ENCODE peak calls at places on chromosomes 4 and X, in five cellular contexts. D is tibial nerve, H is stomach, E is H1, S is transverse colon. R is an unnamed sample.

GRCh38 chrX:40167240-40168182 is 69.8 kb upstream of the BCOR start:
- DNase-seq in D (no peak), S (peak), H (no peak), E (no peak), R (peak)

GRCh38 chrX:95629737-95630136 is 1054.9 kb upstream of the DIAPH2 start:
- DNase-seq in S (no peak), D (no peak), H (no peak), E (no peak), R (no peak)

GRCh38 chrX:49029876-49030275 is 13.3 kb downstream of the TFE3 start:
- DNase-seq in S (peak), H (no peak), D (no peak), E (no peak), R (no peak)

GRCh38 chrX:6448003-6448402 is 86.9 kb downstream of the VCX3A start:
- DNase-seq in H (peak), E (no peak), D (no peak), S (no peak), R (no peak)

GRCh38 chrX:20989361-20989760 is 384.9 kb upstream of the CNKSR2 start:
- DNase-seq in H (no peak), E (no peak), S (no peak), D (no peak), R (no peak)

GRCh38 chrX:48003367-48003757 is 427 bp downstream of the ZNF182 start:
- DNase-seq in E (no peak), D (no peak), H (no peak), S (peak), R (no peak)

GRCh38 chr4:109184421-109184956 is 118.0 kb downstream of the COL25A1 start:
- DNase-seq in S (no peak), D (peak), H (no peak), E (no peak), R (no peak)

GRCh38 chr4:68948044-68948743 is 3.4 kb downstream of the UGT2A3 start:
- DNase-seq in E (no peak), H (no peak), D (no peak), S (no peak), R (no peak)

GRCh38 chr4:165971941-165972340 is 98.9 kb downstream of the TLL1 start:
- DNase-seq in S (no peak), D (no peak), H (no peak), E (no peak), R (no peak)

GRCh38 chrX:56812515-56813105 is 83.6 kb downstream of the NBDY start:
- DNase-seq in D (no peak), H (no peak), S (no peak), E (no peak), R (no peak)

GRCh38 chr4:30429813-30430466 is 290.2 kb upstream of the PCDH7 start:
- DNase-seq in S (no peak), E (no peak), H (no peak), D (no peak), R (no peak)

GRCh38 chr4:144355809-144356757 is 215.6 kb upstream of the GYPA start:
- DNase-seq in S (peak), H (no peak), D (peak), E (no peak), R (no peak)

GRCh38 chr4:147599764-147600163 is 17.4 kb upstream of the TMEM184C start:
- DNase-seq in D (no peak), E (no peak), S (no peak), H (no peak), R (no peak)

GRCh38 chr4:42452823-42453222 is 55.5 kb downstream of the SHISA3 start:
- DNase-seq in H (no peak), E (no peak), D (no peak), S (no peak), R (no peak)

GRCh38 chr4:55397024-55397520 is 1.3 kb downstream of the TMEM165 start:
- DNase-seq in E (no peak), H (no peak), S (no peak), D (no peak), R (peak)

GRCh38 chr4:78622253-78622979 is 70.8 kb downstream of the ANXA3 start:
- DNase-seq in H (no peak), D (no peak), E (no peak), S (peak), R (no peak)

GRCh38 chr4:99061048-99061447 is 27.5 kb downstream of the ADH5 start:
- DNase-seq in E (no peak), D (no peak), S (no peak), H (no peak), R (no peak)

GRCh38 chr4:55411621-55412020 is 15.9 kb downstream of the TMEM165 start:
- DNase-seq in H (no peak), E (no peak), D (no peak), S (no peak), R (no peak)

GRCh38 chr4:15336410-15337184 is 91.2 kb upstream of the C1QTNF7 start:
- DNase-seq in E (peak), D (no peak), H (no peak), S (no peak), R (no peak)

GRCh38 chr4:111984169-111984873 is 160.9 kb upstream of the FAM241A start:
- DNase-seq in S (no peak), E (no peak), D (no peak), H (no peak), R (no peak)

GRCh38 chr4:38856524-38857337 is at the start of gene TLR6:
- DNase-seq in H (peak), E (no peak), S (peak), D (peak), R (no peak)

GRCh38 chr4:21664355-21664754 is 284.2 kb downstream of the KCNIP4 start:
- DNase-seq in E (no peak), S (no peak), D (no peak), H (no peak), R (no peak)

GRCh38 chr4:110516106-110516922 is 40.4 kb downstream of the ENPEP start:
- DNase-seq in E (peak), H (peak), S (peak), D (peak), R (peak)

GRCh38 chrX:109774136-109774535 is 41.1 kb upstream of the ACSL4 start:
- DNase-seq in H (no peak), D (no peak), E (no peak), S (no peak), R (no peak)

GRCh38 chrX:13659057-13659456 is 6.1 kb downstream of the TCEANC start:
- DNase-seq in S (no peak), H (no peak), E (no peak), D (no peak), R (no peak)

GRCh38 chr4:170374770-170375169 is 285.0 kb upstream of the AADAT start:
- DNase-seq in S (peak), E (peak), H (no peak), D (no peak), R (no peak)

GRCh38 chrX:23634181-23634580 is 33.1 kb upstream of the PRDX4 start:
- DNase-seq in H (no peak), S (no peak), E (no peak), D (no peak), R (no peak)

GRCh38 chrX:119618439-119618838 is 12.2 kb upstream of the NKRF start:
- DNase-seq in S (peak), H (no peak), E (no peak), D (no peak), R (no peak)

GRCh38 chr4:74635074-74635473 is 159.2 kb downstream of the BTC start:
- DNase-seq in H (no peak), E (no peak), D (no peak), S (no peak), R (no peak)

GRCh38 chr4:74635490-74636123 is 158.7 kb downstream of the BTC start:
- DNase-seq in S (no peak), D (no peak), H (no peak), E (no peak), R (no peak)

GRCh38 chr4:74638001-74638400 is 156.3 kb downstream of the BTC start:
- DNase-seq in E (no peak), D (no peak), S (no peak), H (no peak), R (no peak)

GRCh38 chr4:74640111-74640903 is 154.0 kb downstream of the BTC start:
- DNase-seq in H (no peak), S (no peak), D (no peak), E (no peak), R (no peak)

GRCh38 chr4:74638689-74639088 is 155.6 kb downstream of the BTC start:
- DNase-seq in S (no peak), H (no peak), E (no peak), D (no peak), R (no peak)
- TF ChIP-seq EP300 in S (no peak), H (no peak), E (no peak), D (no peak), R (no peak)

DNA sequence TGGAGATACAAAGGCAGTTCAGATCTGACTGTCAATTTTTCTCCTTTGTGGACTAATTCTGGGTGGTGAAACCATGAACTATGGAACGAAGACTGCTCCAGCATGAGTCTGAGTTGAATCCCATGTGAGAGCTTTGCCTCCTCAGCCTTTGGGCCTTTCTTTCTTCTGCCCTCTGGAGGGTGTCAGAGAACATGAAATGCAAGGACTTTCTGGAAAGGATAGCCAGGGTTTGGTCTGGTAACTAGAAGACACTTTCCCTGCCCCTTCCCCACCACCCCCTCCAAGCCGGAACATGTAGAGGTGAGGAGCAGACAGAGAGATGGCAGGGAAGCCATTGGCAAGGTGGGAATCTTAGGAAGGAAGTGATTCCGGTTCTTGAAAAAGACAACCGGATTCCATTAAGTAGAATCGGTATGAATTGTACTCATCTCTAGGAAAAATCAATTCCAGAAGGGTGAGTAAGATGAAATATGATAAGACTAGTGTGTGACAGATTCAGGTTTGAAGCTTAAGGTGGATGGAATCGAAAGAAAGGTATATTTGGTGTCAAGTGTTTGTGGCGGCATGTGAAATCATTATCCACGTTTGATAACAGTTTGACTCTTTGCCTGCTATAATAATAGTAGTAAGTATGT is 19.0 kb downstream of the FHL1 start:
- DNase-seq in E (no peak), S (no peak), D (no peak), H (no peak), R (no peak)
- H3K4me3 ChIP-seq in E (no peak), S (no peak), D (no peak), H (no peak), R (no peak)

GRCh38 chr4:2418652-2419571 is at the start of gene CFAP99:
- DNase-seq in E (peak), D (peak), H (peak), S (peak), R (peak)
- TF ChIP-seq EP300 in E (no peak), D (peak), H (no peak), S (no peak), R (no peak)

GRCh38 chr4:26248647-26249046 is 72.2 kb upstream of the RBPJ start:
- DNase-seq in E (no peak), H (no peak), S (peak), D (peak), R (peak)
- H3K4me3 ChIP-seq in E (no peak), H (no peak), S (no peak), D (no peak), R (no peak)

GRCh38 chrX:86370927-86371326 is 222.7 kb downstream of the DACH2 start:
- DNase-seq in E (no peak), H (no peak), D (no peak), S (no peak), R (no peak)

DNA sequence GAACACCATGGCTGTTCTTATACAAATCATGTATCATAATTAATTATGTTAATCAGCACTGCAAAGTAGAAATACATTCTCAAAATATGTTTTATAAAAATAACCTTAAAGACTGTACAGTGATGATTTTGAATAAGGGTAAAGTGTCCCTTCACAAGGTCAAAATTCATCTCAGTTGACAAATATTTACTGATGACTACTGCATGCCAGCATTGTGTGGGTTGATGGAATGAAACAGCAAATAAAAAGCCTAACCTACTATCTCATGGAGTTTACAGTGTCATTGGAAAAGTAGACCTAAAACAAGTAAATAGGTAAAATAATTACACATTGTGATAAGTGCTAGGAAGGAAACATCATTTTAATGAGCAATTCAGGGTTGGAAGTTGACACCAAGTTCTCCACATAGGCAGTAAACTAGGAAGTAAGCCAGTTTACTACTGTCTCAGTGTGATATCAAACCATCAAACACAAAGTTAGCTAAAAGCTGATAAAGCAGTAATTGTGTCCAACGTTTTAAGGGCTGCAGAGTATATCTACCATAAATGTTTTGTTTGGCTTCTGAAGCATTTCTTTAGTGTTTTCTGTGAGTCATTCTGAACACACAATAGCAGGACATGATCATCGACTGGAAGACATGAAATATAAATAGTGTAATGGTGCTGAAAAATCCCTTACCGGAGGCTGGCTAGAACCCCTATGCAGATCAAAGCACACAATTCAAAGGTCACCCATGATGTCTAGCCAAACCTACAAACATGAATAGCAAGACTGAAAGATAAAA is 221.8 kb downstream of the DACH2 start:
- DNase-seq in H (no peak), E (no peak), S (no peak), D (no peak), R (no peak)
- TF ChIP-seq EP300 in H (no peak), E (no peak), S (no peak), D (no peak), R (no peak)

GRCh38 chr4:123343400-123344060 is 53.1 kb upstream of the SPRY1 start:
- DNase-seq in D (no peak), H (no peak), S (no peak), E (no peak), R (no peak)

GRCh38 chr4:123346944-123347343 is 49.7 kb upstream of the SPRY1 start:
- DNase-seq in E (no peak), H (no peak), D (no peak), S (no peak), R (no peak)

GRCh38 chr4:123345924-123346300 is 50.7 kb upstream of the SPRY1 start:
- DNase-seq in H (no peak), E (no peak), S (no peak), D (no peak), R (no peak)

GRCh38 chr4:123345132-123345923 is 51.3 kb upstream of the SPRY1 start:
- DNase-seq in H (no peak), E (no peak), S (no peak), D (no peak), R (no peak)

GRCh38 chr4:123346330-123346940 is 50.2 kb upstream of the SPRY1 start:
- DNase-seq in S (no peak), D (no peak), E (no peak), H (no peak), R (no peak)
- H3K4me3 ChIP-seq in S (no peak), D (no peak), E (no peak), H (no peak), R (no peak)